ENCODE peak calls at places on chromosomes 6 and 20, in eight cellular contexts. K is keratinocyte, P is fibroblast of lung, F is H9, J is hepatocyte, H is neural progenitor cell, M is GM23248, A is IMR-90. Q is an unnamed sample.
A peak's percentile ranks its signal among the peaks of the same experiment; 100 is the strongest.

GRCh38 chr20:50321797-50322480 is 131.3 kb downstream of the CEBPB start:
- DNase-seq in K (no peak), P (peak; percentile 68), F (no peak), J (no peak), H (no peak), M (peak; percentile 25), A (peak; percentile 72), Q (no peak)

GRCh38 chr6:109455161-109455501 is 441 bp downstream of the MICAL1 start:
- DNase-seq in K (no peak), P (peak; percentile 8), F (no peak), J (peak; percentile 38), H (no peak), M (peak; percentile 46), A (no peak), Q (no peak)

GRCh38 chr6:170056329-170056728 is 234.5 kb downstream of the DLL1 start:
- DNase-seq in K (no peak), P (no peak), F (no peak), J (no peak), H (no peak), M (no peak), A (no peak), Q (no peak)

GRCh38 chr6:164266851-164267250 is 852.3 kb downstream of the QKI start:
- DNase-seq in K (no peak), P (no peak), F (no peak), J (no peak), H (no peak), M (no peak), A (no peak), Q (no peak)

GRCh38 chr6:157281570-157281969 is 41.7 kb downstream of the TMEM242 start:
- DNase-seq in K (no peak), P (no peak), F (peak; percentile 58), J (no peak), H (no peak), M (peak; percentile 35), A (no peak), Q (peak; percentile 7)

GRCh38 chr6:79630400-79630882 is 688 bp upstream of the SH3BGRL2 start:
- DNase-seq in K (no peak), P (no peak), F (no peak), J (no peak), H (no peak), M (no peak), A (no peak), Q (no peak)

GRCh38 chr6:39189131-39189530 is 40.1 kb downstream of the KCNK5 start:
- DNase-seq in K (no peak), P (no peak), F (no peak), J (no peak), H (no peak), M (no peak), A (no peak), Q (no peak)

GRCh38 chr6:26296857-26297648 is 67.9 kb upstream of the BTN3A2 start:
- DNase-seq in K (no peak), P (peak; percentile 39), F (no peak), J (peak; percentile 32), H (no peak), M (peak; percentile 51), A (peak; percentile 35), Q (no peak)

GRCh38 chr6:41785689-41786450 is 1.6 kb upstream of the TOMM6 start:
- DNase-seq in K (no peak), P (peak; percentile 23), F (peak; percentile 55), J (peak; percentile 34), H (no peak), M (peak; percentile 54), A (no peak), Q (no peak)

GRCh38 chr6:135260612-135261011 is 79.5 kb downstream of the MYB start:
- DNase-seq in K (no peak), P (no peak), F (no peak), J (no peak), H (no peak), M (no peak), A (no peak), Q (peak; percentile 28)

GRCh38 chr6:142680308-142680707 is 264.7 kb downstream of the HIVEP2 start:
- DNase-seq in K (no peak), P (no peak), F (no peak), J (no peak), H (no peak), M (peak; percentile 85), A (no peak), Q (no peak)

GRCh38 chr20:63495771-63496403 is 3.0 kb downstream of the EEF1A2 start:
- DNase-seq in K (no peak), P (peak; percentile 43), F (peak; percentile 75), J (peak; percentile 84), H (peak; percentile 88), M (peak; percentile 77), A (peak; percentile 28), Q (no peak)

GRCh38 chr20:14792915-14793314 is 455.5 kb upstream of the FLRT3 start:
- DNase-seq in K (no peak), P (no peak), F (no peak), J (no peak), H (no peak), M (no peak), A (no peak), Q (no peak)

GRCh38 chr6:37643851-37644672 is 53.6 kb downstream of the MDGA1 start:
- DNase-seq in K (no peak), P (no peak), F (no peak), J (no peak), H (no peak), M (no peak), A (peak; percentile 10), Q (no peak)

GRCh38 chr6:113011803-113012202 is 664.7 kb downstream of the RFPL4B start:
- DNase-seq in K (no peak), P (peak; percentile 91), F (no peak), J (no peak), H (no peak), M (peak; percentile 49), A (peak; percentile 61), Q (no peak)

GRCh38 chr6:85459224-85459901 is 9.5 kb downstream of the NT5E start:
- DNase-seq in K (no peak), P (peak; percentile 70), F (no peak), J (no peak), H (no peak), M (peak; percentile 91), A (peak; percentile 82), Q (peak; percentile 93)

DNA sequence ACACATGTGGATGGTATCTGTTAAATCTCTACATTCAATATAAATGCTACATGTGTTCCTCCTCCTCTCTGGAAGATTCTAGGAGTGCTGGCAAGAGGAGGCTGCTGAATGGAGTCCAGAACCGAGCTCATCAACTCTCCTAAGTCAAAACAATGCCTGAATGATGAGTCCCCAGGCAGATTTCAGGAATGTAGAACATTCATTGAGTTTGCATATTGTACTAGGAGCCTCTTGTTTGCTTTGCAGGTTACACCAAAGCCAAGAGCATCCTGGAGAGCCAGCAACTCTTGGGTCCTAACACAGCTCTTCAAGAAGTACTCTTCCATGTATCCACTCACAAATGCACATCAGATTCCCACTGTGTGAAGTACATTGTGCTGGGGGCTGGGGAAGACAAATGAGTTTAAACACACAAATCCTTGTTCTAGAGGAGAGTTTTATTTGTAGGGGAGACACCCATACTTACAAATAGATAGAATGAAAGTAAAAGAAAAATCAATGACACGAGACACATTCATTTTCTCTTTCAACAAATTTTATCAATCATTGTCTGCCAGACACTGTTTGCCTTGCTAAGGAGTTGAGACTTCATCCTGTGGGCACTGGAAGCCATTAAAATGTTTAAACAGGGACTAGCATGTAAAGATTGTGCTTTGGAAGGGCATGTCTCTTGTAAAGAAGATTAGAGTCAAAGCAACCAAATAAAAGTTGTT is 117.5 kb upstream of the UST start:
- DNase-seq in K (no peak), P (peak; percentile 11), F (no peak), J (no peak), H (no peak), M (peak; percentile 78), A (peak; percentile 44), Q (no peak)
- H2AFZ ChIP-seq in K (no peak overlapping the region), P (no peak overlapping the region), F (peak overlapping the region; percentile 62), J (peak overlapping the region; percentile 12), H (no peak overlapping the region), M (peak overlapping the region; percentile 31), A (no peak overlapping the region), Q (no peak overlapping the region)

GRCh38 chr6:34672657-34673043 is 23.9 kb downstream of the ILRUN start:
- DNase-seq in K (no peak), P (no peak), F (no peak), J (no peak), H (no peak), M (no peak), A (no peak), Q (no peak)

GRCh38 chr6:34671801-34672656 is 24.5 kb downstream of the ILRUN start:
- DNase-seq in K (no peak), P (peak; percentile 64), F (no peak), J (no peak), H (no peak), M (peak; percentile 82), A (peak; percentile 55), Q (no peak)

GRCh38 chr6:34674268-34674639 is 22.3 kb downstream of the ILRUN start:
- DNase-seq in K (no peak), P (no peak), F (no peak), J (no peak), H (no peak), M (no peak), A (no peak), Q (no peak)

GRCh38 chr6:34673079-34673478 is 23.5 kb downstream of the ILRUN start:
- DNase-seq in K (no peak), P (no peak), F (no peak), J (no peak), H (no peak), M (no peak), A (no peak), Q (no peak)

GRCh38 chr6:34671362-34671761 is 25.2 kb downstream of the ILRUN start:
- DNase-seq in K (no peak), P (peak; percentile 37), F (no peak), J (no peak), H (no peak), M (peak; percentile 46), A (peak; percentile 41), Q (no peak)
- H2AFZ ChIP-seq in K (peak overlapping the region; percentile 10), P (no peak overlapping the region), F (no peak overlapping the region), J (no peak overlapping the region), H (no peak overlapping the region), M (peak overlapping the region; percentile 34), A (no peak overlapping the region), Q (no peak overlapping the region)

GRCh38 chr6:2745246-2745645 is 5.5 kb downstream of the MYLK4 start:
- DNase-seq in K (no peak), P (no peak), F (no peak), J (no peak), H (no peak), M (no peak), A (no peak), Q (no peak)
- H2AFZ ChIP-seq in K (no peak overlapping the region), P (no peak overlapping the region), F (no peak overlapping the region), J (no peak overlapping the region), H (no peak overlapping the region), M (no peak overlapping the region), A (no peak overlapping the region), Q (no peak overlapping the region)

GRCh38 chr6:151546941-151547659 is 53.3 kb downstream of the CCDC170 start:
- DNase-seq in K (no peak), P (no peak), F (no peak), J (no peak), H (no peak), M (no peak), A (no peak), Q (no peak)
- H2AFZ ChIP-seq in K (no peak overlapping the region), P (no peak overlapping the region), F (no peak overlapping the region), J (no peak overlapping the region), H (no peak overlapping the region), M (no peak overlapping the region), A (no peak overlapping the region), Q (no peak overlapping the region)

GRCh38 chr20:3273371-3273770 is 34.4 kb upstream of the SLC4A11 start:
- DNase-seq in K (no peak), P (no peak), F (no peak), J (no peak), H (no peak), M (no peak), A (no peak), Q (no peak)
- H2AFZ ChIP-seq in K (no peak overlapping the region), P (no peak overlapping the region), F (no peak overlapping the region), J (no peak overlapping the region), H (no peak overlapping the region), M (no peak overlapping the region), A (no peak overlapping the region), Q (no peak overlapping the region)

GRCh38 chr6:149168968-149169367 is 148.5 kb upstream of the TAB2 start:
- DNase-seq in K (no peak), P (no peak), F (no peak), J (no peak), H (no peak), M (no peak), A (no peak), Q (peak; percentile 6)
- H2AFZ ChIP-seq in K (no peak overlapping the region), P (no peak overlapping the region), F (no peak overlapping the region), J (no peak overlapping the region), H (no peak overlapping the region), M (no peak overlapping the region), A (no peak overlapping the region), Q (peak overlapping the region; percentile 76)

Q was measured in PC-9.